ENCODE peak calls at places on chromosomes 4 and X, in nine cellular contexts. N, X, D, O, U, P, Y, F and Z are unnamed samples.

GRCh38 chr4:185359767-185360446 is 35.8 kb downstream of the LRP2BP start:
- DNase-seq in N (no peak), X (peak), D (no peak), O (peak), U (no peak), P (peak), Y (no peak), F (no peak), Z (no peak)

GRCh38 chrX:54045563-54046228 is 1.4 kb upstream of the PHF8 start:
- DNase-seq in N (no peak), X (no peak), D (no peak), O (no peak), U (no peak), P (no peak), Y (no peak), F (no peak), Z (no peak)

GRCh38 chr4:61828960-61829359 is 628.8 kb downstream of the ADGRL3 start:
- DNase-seq in N (no peak), X (no peak), D (no peak), O (no peak), U (peak), P (no peak), Y (no peak), F (no peak), Z (no peak)

GRCh38 chrX:19886888-19887531 is 390 bp downstream of the SH3KBP1 start:
- DNase-seq in N (no peak), X (peak), D (peak), O (no peak), U (peak), P (no peak), Y (peak), F (no peak), Z (peak)

GRCh38 chr4:77196866-77197265 is 39.9 kb downstream of the CCNG2 start:
- DNase-seq in N (no peak), X (no peak), D (no peak), O (no peak), U (no peak), P (no peak), Y (no peak), F (no peak), Z (no peak)

GRCh38 chr4:151099976-151100417 is 569 bp downstream of the RPS3A start:
- DNase-seq in N (no peak), X (peak), D (no peak), O (no peak), U (peak), P (peak), Y (no peak), F (no peak), Z (no peak)

GRCh38 chrX:66050140-66050569 is 10.3 kb upstream of the VSIG4 start:
- DNase-seq in N (no peak), X (no peak), D (no peak), O (no peak), U (no peak), P (no peak), Y (no peak), F (no peak), Z (no peak)

GRCh38 chr4:3402409-3403103 is 39.2 kb upstream of the HGFAC start:
- DNase-seq in N (peak), X (peak), D (no peak), O (no peak), U (no peak), P (peak), Y (no peak), F (no peak), Z (no peak)

GRCh38 chr4:53647547-53647946 is 56.3 kb upstream of the LNX1 start:
- DNase-seq in N (no peak), X (no peak), D (no peak), O (no peak), U (no peak), P (no peak), Y (no peak), F (no peak), Z (no peak)

GRCh38 chrX:73647632-73648322 is 84.8 kb downstream of the CHIC1 start:
- DNase-seq in N (no peak), X (no peak), D (no peak), O (no peak), U (no peak), P (no peak), Y (no peak), F (no peak), Z (no peak)

GRCh38 chr4:135434936-135435335 is 1233.3 kb upstream of the PABPC4L start:
- DNase-seq in N (no peak), X (no peak), D (no peak), O (no peak), U (no peak), P (no peak), Y (no peak), F (no peak), Z (no peak)

GRCh38 chr4:26267087-26267486 is 53.7 kb upstream of the RBPJ start:
- DNase-seq in N (no peak), X (peak), D (no peak), O (no peak), U (no peak), P (peak), Y (peak), F (no peak), Z (no peak)

GRCh38 chr4:68348577-68348976 is 1.3 kb downstream of the YTHDC1 start:
- DNase-seq in N (no peak), X (peak), D (no peak), O (no peak), U (peak), P (no peak), Y (no peak), F (no peak), Z (no peak)

GRCh38 chr4:65724973-65725372 is 54.7 kb upstream of the EPHA5 start:
- DNase-seq in N (no peak), X (no peak), D (no peak), O (no peak), U (no peak), P (no peak), Y (no peak), F (no peak), Z (no peak)

GRCh38 chr4:180280076-180280475 is 1963.1 kb upstream of the TENM3 start:
- DNase-seq in N (no peak), X (no peak), D (no peak), O (no peak), U (no peak), P (no peak), Y (no peak), F (no peak), Z (no peak)

GRCh38 chr4:23130845-23131244 is 438.1 kb downstream of the GBA3 start:
- DNase-seq in N (no peak), X (no peak), D (no peak), O (no peak), U (no peak), P (no peak), Y (no peak), F (no peak), Z (no peak)

GRCh38 chrX:44872319-44872816 is 620 bp upstream of the KDM6A start:
- DNase-seq in N (no peak), X (peak), D (peak), O (no peak), U (peak), P (peak), Y (no peak), F (no peak), Z (peak)

GRCh38 chr4:106315476-106315967 is 487 bp downstream of the TBCK start:
- DNase-seq in N (no peak), X (peak), D (no peak), O (no peak), U (no peak), P (peak), Y (no peak), F (no peak), Z (no peak)

GRCh38 chr4:39446842-39447573 is 11.7 kb downstream of the RPL9 start:
- DNase-seq in N (no peak), X (peak), D (no peak), O (no peak), U (no peak), P (peak), Y (peak), F (no peak), Z (peak)

GRCh38 chr4:23242962-23243361 is 550.2 kb downstream of the GBA3 start:
- DNase-seq in N (no peak), X (no peak), D (no peak), O (no peak), U (no peak), P (no peak), Y (no peak), F (no peak), Z (no peak)

GRCh38 chr4:170091069-170091696 is 1.4 kb upstream of the AADAT start:
- DNase-seq in N (no peak), X (no peak), D (no peak), O (no peak), U (no peak), P (no peak), Y (no peak), F (no peak), Z (no peak)

GRCh38 chrX:38400401-38400910 is 48.1 kb downstream of the OTC start:
- DNase-seq in N (no peak), X (no peak), D (no peak), O (no peak), U (no peak), P (no peak), Y (no peak), F (no peak), Z (no peak)

GRCh38 chrX:11193035-11193469 is 81.9 kb downstream of the HCCS start:
- DNase-seq in N (peak), X (peak), D (no peak), O (no peak), U (peak), P (peak), Y (no peak), F (no peak), Z (no peak)

GRCh38 chrX:106894392-106894909 is 8.7 kb downstream of the RIPPLY1 start:
- DNase-seq in N (peak), X (peak), D (no peak), O (peak), U (peak), P (peak), Y (peak), F (peak), Z (peak)

GRCh38 chr4:5084911-5085475 is 33.7 kb downstream of the STK32B start:
- DNase-seq in N (no peak), X (peak), D (no peak), O (no peak), U (no peak), P (no peak), Y (no peak), F (no peak), Z (no peak)

GRCh38 chrX:49792376-49792775 is 36.7 kb upstream of the PAGE4 start:
- DNase-seq in N (no peak), X (no peak), D (no peak), O (no peak), U (no peak), P (peak), Y (no peak), F (no peak), Z (no peak)

GRCh38 chrX:39518451-39519212 is 579.1 kb downstream of the BCOR start:
- DNase-seq in N (no peak), X (peak), D (no peak), O (no peak), U (peak), P (no peak), Y (peak), F (no peak), Z (no peak)

GRCh38 chr4:78056265-78057129 is 626 bp upstream of the FRAS1 start:
- DNase-seq in N (peak), X (peak), D (peak), O (no peak), U (peak), P (peak), Y (peak), F (peak), Z (peak)

GRCh38 chr4:163988921-163989320 is 494.4 kb downstream of the TMA16 start:
- DNase-seq in N (no peak), X (no peak), D (no peak), O (no peak), U (peak), P (no peak), Y (no peak), F (no peak), Z (no peak)

GRCh38 chr4:140260227-140260626 is 106.2 kb upstream of the MAML3 start:
- DNase-seq in N (no peak), X (peak), D (peak), O (peak), U (no peak), P (peak), Y (no peak), F (no peak), Z (no peak)

GRCh38 chrX:150146271-150146888 is 208.1 kb upstream of the EOLA2 start:
- DNase-seq in N (no peak), X (no peak), D (no peak), O (no peak), U (no peak), P (no peak), Y (no peak), F (no peak), Z (no peak)

GRCh38 chr4:8324640-8325239 is 55.2 kb downstream of the HTRA3 start:
- DNase-seq in N (no peak), X (peak), D (peak), O (no peak), U (no peak), P (no peak), Y (peak), F (no peak), Z (no peak)